ENCODE peak calls at places on chromosomes 1 and 21, in seven cellular contexts. F is activated CD4-positive, alpha-beta T cell treated with anti-CD3 and anti-CD28 coated beads for 1 hour; U is amygdala; D is fibroblast of pulmonary artery; E is activated CD4-positive, alpha-beta memory T cell treated with anti-CD3 and anti-CD28 coated beads for 36 hours; J is CD8-positive, alpha-beta memory T cell; H is neuronal stem cell. K is an unnamed sample.

GRCh38 chr1:61612600-61612999 is 112.3 kb downstream of the TM2D1 start:
- DNase-seq in F (no peak), U (no peak), D (no peak), E (no peak), J (no peak), H (no peak), K (no peak)

GRCh38 chr1:153397056-153397923 is 6.4 kb upstream of the S100A8 start:
- DNase-seq in F (no peak), U (no peak), D (no peak), E (no peak), J (no peak), H (no peak), K (no peak)

GRCh38 chr1:24971539-24971938 is 41.5 kb upstream of the RUNX3 start:
- DNase-seq in F (no peak), U (no peak), D (no peak), E (no peak), J (no peak), H (no peak), K (no peak)

GRCh38 chr1:89669445-89669844 is 36.5 kb downstream of the LRRC8C start:
- DNase-seq in F (no peak), U (no peak), D (no peak), E (no peak), J (no peak), H (no peak), K (no peak)

GRCh38 chr1:8678688-8679410 is 138.6 kb downstream of the RERE start:
- DNase-seq in F (no peak), U (no peak), D (no peak), E (no peak), J (no peak), H (no peak), K (peak; percentile 57)

GRCh38 chr1:9181990-9182783 is 52.4 kb upstream of the H6PD start:
- DNase-seq in F (no peak), U (no peak), D (peak; percentile 56), E (peak; percentile 38), J (no peak), H (no peak), K (peak; percentile 55)

GRCh38 chr21:14901482-14901958 is 163.3 kb downstream of the NRIP1 start:
- DNase-seq in F (no peak), U (no peak), D (no peak), E (peak; percentile 32), J (no peak), H (no peak), K (peak; percentile 70)

GRCh38 chr1:6771568-6771825 is 13.8 kb upstream of the CAMTA1 start:
- DNase-seq in F (no peak), U (no peak), D (no peak), E (no peak), J (no peak), H (no peak), K (no peak)

GRCh38 chr1:234397732-234398131 is 24.5 kb downstream of the COA6 start:
- DNase-seq in F (no peak), U (no peak), D (no peak), E (no peak), J (no peak), H (no peak), K (no peak)

GRCh38 chr1:111481387-111482221 is 7.8 kb downstream of the C1orf162 start:
- DNase-seq in F (peak; percentile 45), U (peak; percentile 35), D (peak; percentile 82), E (peak; percentile 82), J (no peak), H (peak; percentile 51), K (peak; percentile 71)

GRCh38 chr1:193654951-193655705 is 468.7 kb upstream of the B3GALT2 start:
- DNase-seq in F (no peak), U (no peak), D (peak; percentile 29), E (no peak), J (no peak), H (no peak), K (no peak)

GRCh38 chr1:178534137-178534868 is 21.4 kb downstream of the TEX35 start:
- DNase-seq in F (no peak), U (no peak), D (no peak), E (no peak), J (no peak), H (no peak), K (no peak)

GRCh38 chr21:26513212-26513611 is 59.9 kb downstream of the CYYR1 start:
- DNase-seq in F (no peak), U (no peak), D (peak; percentile 31), E (no peak), J (no peak), H (no peak), K (peak; percentile 4)

GRCh38 chr1:153387001-153387400 is 3.9 kb downstream of the S100A8 start:
- DNase-seq in F (no peak), U (no peak), D (no peak), E (no peak), J (no peak), H (no peak), K (no peak)

GRCh38 chr1:222018051-222018450 is 276.2 kb upstream of the DUSP10 start:
- DNase-seq in F (no peak), U (no peak), D (no peak), E (no peak), J (no peak), H (no peak), K (no peak)

GRCh38 chr1:151281225-151281968 is 702 bp upstream of the ZNF687 start:
- DNase-seq in F (peak; percentile 93), U (peak; percentile 76), D (peak; percentile 98), E (peak; percentile 98), J (peak; percentile 92), H (peak; percentile 96), K (peak; percentile 99)

GRCh38 chr1:165444897-165445370 is at the start of gene RXRG:
- DNase-seq in F (no peak), U (no peak), D (no peak), E (peak; percentile 49), J (no peak), H (peak; percentile 52), K (no peak)

GRCh38 chr1:43830802-43831201 is 102.8 kb upstream of the ARTN start:
- DNase-seq in F (no peak), U (no peak), D (no peak), E (no peak), J (no peak), H (no peak), K (no peak)

GRCh38 chr1:43069481-43070050 is 102.5 kb downstream of the EBNA1BP2 start:
- DNase-seq in F (no peak), U (no peak), D (no peak), E (no peak), J (no peak), H (no peak), K (peak; percentile 82)

GRCh38 chr1:248152056-248152827 is 7.3 kb downstream of the OR2M5 start:
- DNase-seq in F (no peak), U (no peak), D (no peak), E (no peak), J (no peak), H (no peak), K (no peak)

GRCh38 chr1:202072211-202072610 is 50.5 kb upstream of the GPR37L1 start:
- DNase-seq in F (no peak), U (no peak), D (no peak), E (no peak), J (no peak), H (no peak), K (no peak)

GRCh38 chr1:44842763-44843655 is at the start of gene PTCH2:
- DNase-seq in F (no peak), U (no peak), D (peak; percentile 67), E (peak; percentile 22), J (no peak), H (peak; percentile 90), K (peak; percentile 67)

GRCh38 chr1:7207875-7208646 is 422.8 kb downstream of the CAMTA1 start:
- DNase-seq in F (no peak), U (no peak), D (peak; percentile 52), E (peak; percentile 47), J (no peak), H (peak; percentile 51), K (peak; percentile 91)

GRCh38 chr1:35558374-35559316 is 1.0 kb downstream of the NCDN start:
- DNase-seq in F (no peak), U (no peak), D (peak; percentile 25), E (peak; percentile 45), J (no peak), H (no peak), K (no peak)

GRCh38 chr1:206890690-206891089 is 6.6 kb upstream of the IL24 start:
- DNase-seq in F (no peak), U (no peak), D (peak; percentile 98), E (no peak), J (no peak), H (no peak), K (peak; percentile 86)

GRCh38 chr1:234656070-234656875 is 46.3 kb upstream of the IRF2BP2 start:
- DNase-seq in F (no peak), U (no peak), D (no peak), E (no peak), J (no peak), H (no peak), K (no peak)

GRCh38 chr1:40389871-40390560 is 16.5 kb downstream of the SMAP2 start:
- DNase-seq in F (no peak), U (no peak), D (peak; percentile 73), E (peak; percentile 42), J (no peak), H (no peak), K (peak; percentile 75)

GRCh38 chr1:82110366-82111254 is 309.9 kb downstream of the ADGRL2 start:
- DNase-seq in F (no peak), U (no peak), D (peak; percentile 46), E (no peak), J (no peak), H (no peak), K (peak; percentile 41)

GRCh38 chr1:41385398-41386189 is 24.4 kb downstream of the FOXO6 start:
- DNase-seq in F (no peak), U (no peak), D (no peak), E (no peak), J (no peak), H (no peak), K (no peak)

GRCh38 chr1:168234846-168235547 is 9.2 kb downstream of the SFT2D2 start:
- DNase-seq in F (no peak), U (no peak), D (peak; percentile 67), E (peak; percentile 63), J (peak; percentile 22), H (no peak), K (peak; percentile 75)

GRCh38 chr1:94936861-94937620 is 10.1 kb upstream of the CNN3 start:
- DNase-seq in F (no peak), U (no peak), D (no peak), E (no peak), J (no peak), H (no peak), K (peak; percentile 56)

GRCh38 chr1:32963746-32964460 is 706 bp downstream of the RNF19B start:
- DNase-seq in F (peak; percentile 35), U (no peak), D (peak; percentile 46), E (peak; percentile 75), J (peak; percentile 64), H (peak; percentile 54), K (peak; percentile 47)

GRCh38 chr1:244836135-244836521 is 670 bp downstream of the COX20 start:
- DNase-seq in F (no peak), U (peak; percentile 7), D (peak; percentile 41), E (no peak), J (no peak), H (peak; percentile 11), K (peak; percentile 49)

GRCh38 chr1:199704231-199704630 is 323.3 kb upstream of the NR5A2 start:
- DNase-seq in F (no peak), U (no peak), D (no peak), E (no peak), J (no peak), H (no peak), K (no peak)

GRCh38 chr1:87796521-87796920 is 467.8 kb downstream of the LMO4 start:
- DNase-seq in F (no peak), U (no peak), D (no peak), E (no peak), J (no peak), H (no peak), K (no peak)

GRCh38 chr21:44911384-44912157 is 9.1 kb downstream of the ITGB2 start:
- DNase-seq in F (peak; percentile 39), U (peak; percentile 17), D (no peak), E (peak; percentile 75), J (peak; percentile 52), H (no peak), K (no peak)

GRCh38 chr1:70627910-70628309 is 216.8 kb downstream of the CTH start:
- DNase-seq in F (no peak), U (no peak), D (no peak), E (no peak), J (no peak), H (no peak), K (peak; percentile 1)

GRCh38 chr1:235239821-235240220 is 78.8 kb upstream of the RBM34 start:
- DNase-seq in F (no peak), U (no peak), D (peak; percentile 57), E (no peak), J (no peak), H (no peak), K (peak; percentile 5)

K was measured in choroid plexus epithelial cell.